ENCODE peak calls at places on chromosomes 4 and X, in eight cellular contexts. K is body of pancreas, E is left ventricle myocardium inferior, B is right lobe of liver, X is upper lobe of right lung, L is Caco-2, N is vagina, A is upper lobe of left lung. T is an unnamed sample.

GRCh38 chrX:24696241-24696640 is 2.5 kb downstream of the POLA1 start:
- DNase-seq in K (no peak), E (no peak), B (no peak), X (no peak), L (no peak), N (no peak), A (no peak), T (no peak)

GRCh38 chrX:65035451-65035779 is 59.2 kb upstream of the ZC4H2 start:
- DNase-seq in K (peak; percentile 25), E (peak; percentile 15), B (peak; percentile 24), X (no peak), L (no peak), N (no peak), A (peak; percentile 19), T (peak; percentile 37)

GRCh38 chrX:112819013-112819635 is 21.5 kb downstream of the AMOT start:
- DNase-seq in K (no peak), E (no peak), B (no peak), X (no peak), L (no peak), N (no peak), A (no peak), T (no peak)

GRCh38 chr4:37533286-37534033 is 152.7 kb downstream of the RELL1 start:
- DNase-seq in K (no peak), E (no peak), B (no peak), X (no peak), L (no peak), N (no peak), A (no peak), T (no peak)

GRCh38 chr4:125714845-125715244 is 400.1 kb downstream of the FAT4 start:
- DNase-seq in K (no peak), E (no peak), B (no peak), X (no peak), L (no peak), N (no peak), A (no peak), T (no peak)

GRCh38 chr4:110361921-110362320 is 114.0 kb upstream of the ENPEP start:
- DNase-seq in K (no peak), E (no peak), B (no peak), X (no peak), L (no peak), N (no peak), A (no peak), T (no peak)

GRCh38 chrX:70481424-70481823 is 36.8 kb downstream of the DLG3 start:
- DNase-seq in K (no peak), E (no peak), B (no peak), X (no peak), L (no peak), N (no peak), A (no peak), T (no peak)

GRCh38 chr4:156336516-156336915 is 382.9 kb upstream of the CTSO start:
- DNase-seq in K (no peak), E (no peak), B (no peak), X (no peak), L (no peak), N (no peak), A (no peak), T (no peak)

GRCh38 chrX:101219116-101219839 is at the start of gene DRP2:
- DNase-seq in K (no peak), E (no peak), B (no peak), X (no peak), L (no peak), N (no peak), A (no peak), T (no peak)

GRCh38 chr4:56705373-56705772 is 24.3 kb upstream of the HOPX start:
- DNase-seq in K (no peak), E (no peak), B (no peak), X (no peak), L (no peak), N (no peak), A (no peak), T (no peak)

GRCh38 chr4:66182651-66183050 is 512.4 kb upstream of the EPHA5 start:
- DNase-seq in K (no peak), E (no peak), B (no peak), X (no peak), L (no peak), N (no peak), A (no peak), T (no peak)

DNA sequence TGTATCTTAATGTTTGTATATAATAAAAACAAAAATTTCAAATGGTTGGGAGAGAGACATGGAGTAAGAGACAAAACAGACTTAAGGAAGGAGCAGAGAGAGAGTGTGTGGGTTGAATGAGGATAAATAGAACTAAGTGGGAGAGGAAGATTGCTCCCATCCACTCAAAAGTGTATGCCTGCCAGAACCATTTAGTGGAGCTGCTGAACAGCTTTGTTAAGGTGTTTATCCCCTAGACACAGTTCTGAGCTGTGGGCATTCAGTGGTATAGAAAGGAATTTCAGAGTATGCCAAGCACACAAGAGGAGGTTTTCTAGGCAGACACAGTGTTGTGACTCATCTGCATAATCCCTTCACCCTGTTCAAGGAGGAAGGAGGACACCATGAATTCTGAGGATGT is 508.6 kb upstream of the EPHA5 start:
- DNase-seq in K (no peak), E (no peak), B (no peak), X (no peak), L (no peak), N (no peak), A (no peak), T (no peak)
- H3K4me1 ChIP-seq in K (no peaks in the 10 kb centered on the region), E (no peaks in the 10 kb centered on the region), B (no peaks in the 10 kb centered on the region), X (no peaks in the 10 kb centered on the region), L (no peaks in the 10 kb centered on the region), N (no peaks in the 10 kb centered on the region), A (no peaks in the 10 kb centered on the region), T (no peaks in the 10 kb centered on the region)

GRCh38 chr4:168483786-168484185 is 3.5 kb upstream of the DDX60L start:
- DNase-seq in K (no peak), E (no peak), B (no peak), X (no peak), L (no peak), N (no peak), A (no peak), T (no peak)
- H3K4me1 ChIP-seq in K (peaks cover 8% of the 10 kb centered on the region), E (peaks cover 41% of the 10 kb centered on the region), B (no peaks in the 10 kb centered on the region), X (peaks cover 8% of the 10 kb centered on the region), L (peaks cover 4% of the 10 kb centered on the region), N (peaks cover 17% of the 10 kb centered on the region), A (peaks cover 7% of the 10 kb centered on the region), T (peaks cover 5% of the 10 kb centered on the region)

GRCh38 chr4:53478671-53479456 is 101.4 kb downstream of the FIP1L1 start:
- DNase-seq in K (no peak), E (no peak), B (no peak), X (no peak), L (no peak), N (no peak), A (no peak), T (no peak)
- H3K4me1 ChIP-seq in K (peaks cover 3% of the 10 kb centered on the region), E (no peaks in the 10 kb centered on the region), B (no peaks in the 10 kb centered on the region), X (no peaks in the 10 kb centered on the region), L (peaks cover 37% of the 10 kb centered on the region), N (no peaks in the 10 kb centered on the region), A (no peaks in the 10 kb centered on the region), T (no peaks in the 10 kb centered on the region)

GRCh38 chr4:41176357-41176756 is 38.0 kb downstream of the APBB2 start:
- DNase-seq in K (no peak), E (no peak), B (no peak), X (no peak), L (no peak), N (no peak), A (no peak), T (no peak)
- H3K4me1 ChIP-seq in K (peaks cover 37% of the 10 kb centered on the region), E (peaks cover 56% of the 10 kb centered on the region), B (peaks cover 8% of the 10 kb centered on the region), X (peaks cover 40% of the 10 kb centered on the region), L (peaks cover 81% of the 10 kb centered on the region), N (peaks cover 51% of the 10 kb centered on the region), A (peaks cover 35% of the 10 kb centered on the region), T (peaks cover 4% of the 10 kb centered on the region)

DNA sequence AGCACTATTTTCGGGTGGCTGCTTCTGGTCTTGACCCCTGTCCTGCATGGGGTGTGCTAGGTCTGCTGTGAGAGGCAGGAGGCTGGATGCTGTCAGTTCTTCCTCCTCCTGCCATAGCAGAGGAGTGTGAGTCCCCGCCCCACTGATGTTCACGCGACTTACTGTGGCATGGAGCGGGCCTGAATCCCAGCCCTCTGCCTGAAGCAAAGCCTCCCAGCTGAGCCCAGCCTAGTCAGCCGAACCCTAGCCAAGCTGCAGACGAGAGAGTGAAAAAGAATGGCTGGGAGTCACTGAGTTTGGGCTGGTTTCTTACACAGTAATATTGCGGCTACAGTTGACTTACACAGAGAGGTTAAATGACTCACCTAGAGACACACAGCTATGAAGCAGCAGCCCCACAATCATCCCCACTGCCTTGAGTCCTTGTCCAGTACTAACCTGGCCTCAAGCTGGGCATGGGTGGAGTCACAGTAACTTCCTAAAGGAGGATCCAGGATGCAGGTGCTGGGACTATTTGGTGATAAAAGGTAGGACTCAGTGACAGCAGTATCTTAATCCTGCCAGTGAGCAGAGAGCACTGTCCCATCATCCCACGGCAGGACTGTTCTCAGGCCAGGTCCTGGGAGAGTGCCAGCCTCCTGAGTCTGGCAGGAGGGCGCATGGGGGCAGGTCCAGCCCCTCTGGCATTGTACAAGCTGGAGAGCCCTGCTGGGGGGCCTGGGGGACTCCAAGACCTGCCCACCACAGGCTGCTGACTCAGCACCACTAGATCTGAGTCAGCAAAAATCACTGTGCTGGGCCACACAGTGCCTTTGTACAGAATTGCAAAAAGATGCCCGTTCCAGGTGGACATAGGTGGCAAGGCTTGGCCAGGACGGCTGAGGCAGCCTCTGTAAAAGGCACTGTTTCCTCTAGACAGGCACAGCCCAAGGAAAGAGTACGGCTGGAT is 60.4 kb upstream of the CRMP1 start:
- DNase-seq in K (no peak), E (no peak), B (no peak), X (peak; percentile 23), L (no peak), N (no peak), A (no peak), T (no peak)
- H3K4me1 ChIP-seq in K (peaks cover 22% of the 10 kb centered on the region), E (no peaks in the 10 kb centered on the region), B (no peaks in the 10 kb centered on the region), X (peaks cover 8% of the 10 kb centered on the region), L (no peaks in the 10 kb centered on the region), N (peaks cover 8% of the 10 kb centered on the region), A (peaks cover 8% of the 10 kb centered on the region), T (peaks cover 29% of the 10 kb centered on the region)

DNA sequence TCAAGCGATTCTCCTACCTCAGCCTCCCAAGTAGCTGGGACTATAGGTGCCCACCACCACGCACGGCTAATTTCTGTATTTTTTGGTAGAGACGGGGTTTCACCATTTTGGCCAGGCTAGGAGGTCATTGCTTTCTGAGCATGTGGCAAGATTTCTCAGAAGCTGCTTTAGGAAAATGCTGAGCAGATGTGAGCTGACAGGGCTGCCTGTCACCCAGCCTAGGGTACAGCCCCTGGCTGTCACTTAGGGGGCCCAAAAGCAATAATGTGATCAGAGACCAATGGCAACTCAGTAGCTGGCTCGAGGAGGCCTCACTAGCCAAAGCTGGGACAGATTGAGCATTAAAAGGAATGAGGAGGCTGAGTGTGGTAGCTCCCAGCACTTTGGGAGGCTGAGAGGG is 64.8 kb downstream of the TNIP2 start:
- DNase-seq in K (no peak), E (no peak), B (no peak), X (no peak), L (no peak), N (no peak), A (no peak), T (no peak)
- H3K4me1 ChIP-seq in K (no peaks in the 10 kb centered on the region), E (peaks cover 7% of the 10 kb centered on the region), B (no peaks in the 10 kb centered on the region), X (no peaks in the 10 kb centered on the region), L (no peaks in the 10 kb centered on the region), N (no peaks in the 10 kb centered on the region), A (peaks cover 5% of the 10 kb centered on the region), T (no peaks in the 10 kb centered on the region)

GRCh38 chr4:7829687-7830580 is 109.7 kb downstream of the AFAP1 start:
- DNase-seq in K (no peak), E (no peak), B (no peak), X (no peak), L (no peak), N (no peak), A (no peak), T (no peak)
- H3K4me1 ChIP-seq in K (no peaks in the 10 kb centered on the region), E (peaks cover 49% of the 10 kb centered on the region), B (no peaks in the 10 kb centered on the region), X (peaks cover 31% of the 10 kb centered on the region), L (no peaks in the 10 kb centered on the region), N (peaks cover 32% of the 10 kb centered on the region), A (peaks cover 9% of the 10 kb centered on the region), T (no peaks in the 10 kb centered on the region)